ENCODE peak calls at places on chromosomes 2 and 18, in eight cellular contexts. F is gastrocnemius medialis, G is right lobe of liver, S is tibial artery, K is adrenal gland, M is right atrium auricular region, E is sigmoid colon, V is small intestine. Q is an unnamed sample. For H3K4me1, the result is how much of the 10 kb centered on the place peaks cover.

GRCh38 chr2:101722878-101723277 is 25.4 kb downstream of the MAP4K4 start:
- DNase-seq in F (no peak), G (no peak), S (no peak), K (no peak), M (no peak), E (no peak), V (no peak), Q (no peak)

GRCh38 chr2:49306925-49307324 is 152.6 kb upstream of the FSHR start:
- DNase-seq in F (no peak), G (no peak), S (no peak), K (no peak), M (no peak), E (no peak), V (peak), Q (no peak)

GRCh38 chr2:60719331-60719730 is 36.7 kb upstream of the PAPOLG start:
- DNase-seq in F (no peak), G (no peak), S (no peak), K (no peak), M (no peak), E (no peak), V (no peak), Q (no peak)

GRCh38 chr2:232925769-232926163 is 55.7 kb downstream of the SNORC start:
- DNase-seq in F (no peak), G (no peak), S (no peak), K (no peak), M (no peak), E (no peak), V (peak), Q (no peak)

GRCh38 chr18:55206941-55207340 is 247.7 kb upstream of the CCDC68 start:
- DNase-seq in F (no peak), G (no peak), S (no peak), K (no peak), M (no peak), E (no peak), V (no peak), Q (no peak)

GRCh38 chr2:33796511-33796910 is 197.4 kb upstream of the FAM98A start:
- DNase-seq in F (no peak), G (no peak), S (no peak), K (no peak), M (no peak), E (no peak), V (no peak), Q (no peak)

GRCh38 chr18:34959989-34960388 is 81.2 kb upstream of the MAPRE2 start:
- DNase-seq in F (no peak), G (no peak), S (no peak), K (no peak), M (no peak), E (no peak), V (no peak), Q (no peak)

GRCh38 chr2:20611077-20611843 is 39.6 kb downstream of the HS1BP3 start:
- DNase-seq in F (no peak), G (peak), S (peak), K (no peak), M (peak), E (peak), V (peak), Q (peak)

GRCh38 chr2:165796819-165797530 is 2.9 kb upstream of the GALNT3 start:
- DNase-seq in F (no peak), G (no peak), S (no peak), K (no peak), M (no peak), E (no peak), V (no peak), Q (no peak)

GRCh38 chr2:130851624-130852382 is 15.1 kb downstream of the ARHGEF4 start:
- DNase-seq in F (no peak), G (peak), S (no peak), K (no peak), M (no peak), E (peak), V (no peak), Q (no peak)

GRCh38 chr2:190408538-190409271 is 550 bp downstream of the MFSD6 start:
- DNase-seq in F (no peak), G (peak), S (peak), K (peak), M (no peak), E (peak), V (peak), Q (peak)

GRCh38 chr18:48924621-48925601 is 25.9 kb downstream of the SMAD7 start:
- DNase-seq in F (no peak), G (peak), S (no peak), K (peak), M (no peak), E (no peak), V (no peak), Q (no peak)

GRCh38 chr2:94876523-94876863 is 5.3 kb downstream of the TEKT4 start:
- DNase-seq in F (no peak), G (no peak), S (no peak), K (no peak), M (no peak), E (no peak), V (no peak), Q (no peak)

GRCh38 chr2:240932724-240933047 is 26.6 kb downstream of the CROCC2 start:
- DNase-seq in F (no peak), G (peak), S (no peak), K (no peak), M (no peak), E (no peak), V (no peak), Q (peak)

GRCh38 chr2:14451312-14451711 is 181.2 kb upstream of the LRATD1 start:
- DNase-seq in F (no peak), G (no peak), S (no peak), K (no peak), M (no peak), E (no peak), V (peak), Q (no peak)

GRCh38 chr2:72963423-72964145 is 46.3 kb downstream of the EMX1 start:
- DNase-seq in F (no peak), G (no peak), S (no peak), K (no peak), M (no peak), E (no peak), V (no peak), Q (no peak)

GRCh38 chr2:24892928-24893327 is 27.1 kb downstream of the ADCY3 start:
- DNase-seq in F (no peak), G (no peak), S (no peak), K (no peak), M (no peak), E (no peak), V (no peak), Q (no peak)

GRCh38 chr2:197708331-197708730 is 3.2 kb downstream of the MARS2 start:
- DNase-seq in F (no peak), G (no peak), S (no peak), K (no peak), M (no peak), E (no peak), V (peak), Q (no peak)

GRCh38 chr2:103437161-103437560 is 675.3 kb downstream of the TMEM182 start:
- DNase-seq in F (no peak), G (no peak), S (no peak), K (no peak), M (no peak), E (no peak), V (no peak), Q (no peak)

GRCh38 chr18:75548353-75548752 is 120.8 kb upstream of the SMIM21 start:
- DNase-seq in F (no peak), G (no peak), S (no peak), K (no peak), M (no peak), E (no peak), V (no peak), Q (no peak)

GRCh38 chr2:240586919-240587800 is 626 bp downstream of the CAPN10 start:
- DNase-seq in F (no peak), G (peak), S (peak), K (peak), M (no peak), E (peak), V (peak), Q (peak)

GRCh38 chr2:155733091-155733870 is 599.2 kb downstream of the NR4A2 start:
- DNase-seq in F (no peak), G (no peak), S (no peak), K (no peak), M (no peak), E (no peak), V (no peak), Q (no peak)

GRCh38 chr2:112483047-112483473 is 1.1 kb downstream of the TTL start:
- DNase-seq in F (no peak), G (no peak), S (no peak), K (peak), M (no peak), E (no peak), V (peak), Q (no peak)

GRCh38 chr2:29802976-29803375 is 118.4 kb downstream of the ALK start:
- DNase-seq in F (no peak), G (no peak), S (no peak), K (no peak), M (no peak), E (no peak), V (no peak), Q (no peak)

GRCh38 chr2:230262246-230262645 is 36.7 kb downstream of the SP140 start:
- DNase-seq in F (no peak), G (no peak), S (no peak), K (no peak), M (no peak), E (no peak), V (peak), Q (no peak)

GRCh38 chr2:70141754-70142589 is 48.8 kb downstream of the C2orf42 start:
- DNase-seq in F (peak), G (peak), S (no peak), K (peak), M (no peak), E (no peak), V (no peak), Q (no peak)

GRCh38 chr2:16639431-16639830 is 26.2 kb downstream of the CYRIA start:
- DNase-seq in F (no peak), G (no peak), S (no peak), K (no peak), M (no peak), E (no peak), V (no peak), Q (no peak)

GRCh38 chr2:148674063-148675020 is 29.8 kb downstream of the EPC2 start:
- DNase-seq in F (no peak), G (no peak), S (no peak), K (no peak), M (no peak), E (no peak), V (peak), Q (no peak)

GRCh38 chr2:152693033-152693432 is 24.2 kb downstream of the PRPF40A start:
- DNase-seq in F (no peak), G (no peak), S (no peak), K (no peak), M (no peak), E (no peak), V (no peak), Q (no peak)

GRCh38 chr2:206958236-206958635 is 18.9 kb downstream of the CPO start:
- DNase-seq in F (no peak), G (no peak), S (no peak), K (no peak), M (no peak), E (no peak), V (no peak), Q (no peak)

GRCh38 chr2:131120815-131121317 is 15.7 kb downstream of the PLEKHB2 start:
- DNase-seq in F (no peak), G (no peak), S (no peak), K (no peak), M (no peak), E (no peak), V (no peak), Q (no peak)

GRCh38 chr2:172050506-172051125 is 34.7 kb upstream of the DLX1 start:
- DNase-seq in F (no peak), G (no peak), S (no peak), K (no peak), M (no peak), E (no peak), V (no peak), Q (no peak)

GRCh38 chr2:95009009-95009760 is 16.3 kb upstream of the MAL start:
- DNase-seq in F (no peak), G (no peak), S (no peak), K (no peak), M (no peak), E (no peak), V (no peak), Q (no peak)

GRCh38 chr2:5782103-5782502 is 89.9 kb downstream of the SOX11 start:
- DNase-seq in F (no peak), G (no peak), S (no peak), K (no peak), M (no peak), E (no peak), V (no peak), Q (no peak)

GRCh38 chr18:7696846-7697245 is 129.7 kb downstream of the PTPRM start:
- DNase-seq in F (no peak), G (no peak), S (no peak), K (no peak), M (no peak), E (no peak), V (no peak), Q (no peak)

GRCh38 chr2:86047575-86048382 is 57.9 kb downstream of the POLR1A start:
- DNase-seq in F (no peak), G (no peak), S (no peak), K (no peak), M (peak), E (peak), V (no peak), Q (no peak)

GRCh38 chr2:18910843-18911242 is 321.5 kb upstream of the NT5C1B start:
- DNase-seq in F (no peak), G (no peak), S (peak), K (no peak), M (no peak), E (no peak), V (no peak), Q (no peak)

GRCh38 chr2:228348653-228349052 is 167.2 kb upstream of the SPHKAP start:
- DNase-seq in F (no peak), G (no peak), S (no peak), K (no peak), M (no peak), E (no peak), V (no peak), Q (no peak)

GRCh38 chr2:228048838-228049490 is 132.5 kb downstream of the SPHKAP start:
- DNase-seq in F (no peak), G (no peak), S (no peak), K (peak), M (no peak), E (no peak), V (peak), Q (peak)

GRCh38 chr2:70397186-70397585 is 95.3 kb upstream of the FAM136A start:
- DNase-seq in F (no peak), G (no peak), S (no peak), K (no peak), M (no peak), E (no peak), V (no peak), Q (no peak)

DNA sequence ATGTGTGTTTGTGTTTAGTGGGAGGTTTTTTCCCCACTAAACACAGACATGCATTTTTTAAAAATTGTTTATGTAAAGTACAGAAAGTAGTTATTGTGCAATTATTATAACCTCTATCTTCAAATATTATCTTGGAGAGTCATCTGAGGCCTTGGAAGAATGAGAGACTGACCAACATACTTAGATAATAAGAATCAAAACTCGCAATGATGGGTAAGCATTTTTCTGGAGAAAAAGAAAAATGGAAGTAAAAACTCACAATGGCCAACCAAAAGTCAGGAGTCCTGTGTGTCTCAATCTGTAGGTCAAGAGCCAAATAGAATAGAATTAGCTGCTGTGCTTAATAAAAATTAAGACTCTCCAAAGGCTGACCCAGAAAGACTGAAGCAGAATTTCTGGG is 43.0 kb downstream of the MEMO1 start:
- DNase-seq in F (no peak), G (no peak), S (no peak), K (no peak), M (no peak), E (no peak), V (no peak), Q (no peak)
- H3K4me1 ChIP-seq in F (under half), G (under half), S (under half), K (under half), M (under half), E (under half), V (under half), Q (under half)

GRCh38 chr2:54480025-54480424 is 23.9 kb downstream of the SPTBN1 start:
- DNase-seq in F (no peak), G (no peak), S (no peak), K (no peak), M (no peak), E (no peak), V (peak), Q (no peak)
- H3K4me1 ChIP-seq in F (half or more), G (under half), S (half or more), K (half or more), M (under half), E (half or more), V (under half), Q (half or more)

GRCh38 chr2:144937899-144938298 is 418.0 kb upstream of the ZEB2 start:
- DNase-seq in F (no peak), G (no peak), S (peak), K (no peak), M (no peak), E (no peak), V (no peak), Q (no peak)

GRCh38 chr2:144937066-144937465 is 417.1 kb upstream of the ZEB2 start:
- DNase-seq in F (no peak), G (no peak), S (no peak), K (no peak), M (no peak), E (no peak), V (no peak), Q (no peak)

GRCh38 chr2:144941743-144942488 is 422.0 kb upstream of the ZEB2 start:
- DNase-seq in F (no peak), G (no peak), S (no peak), K (no peak), M (no peak), E (no peak), V (no peak), Q (no peak)

GRCh38 chr2:144938308-144938709 is 418.4 kb upstream of the ZEB2 start:
- DNase-seq in F (no peak), G (no peak), S (no peak), K (no peak), M (no peak), E (no peak), V (peak), Q (no peak)

GRCh38 chr2:144939590-144939989 is 419.7 kb upstream of the ZEB2 start:
- DNase-seq in F (no peak), G (no peak), S (no peak), K (no peak), M (no peak), E (no peak), V (no peak), Q (no peak)
- H3K4me1 ChIP-seq in F (under half), G (under half), S (half or more), K (under half), M (under half), E (under half), V (under half), Q (under half)

DNA sequence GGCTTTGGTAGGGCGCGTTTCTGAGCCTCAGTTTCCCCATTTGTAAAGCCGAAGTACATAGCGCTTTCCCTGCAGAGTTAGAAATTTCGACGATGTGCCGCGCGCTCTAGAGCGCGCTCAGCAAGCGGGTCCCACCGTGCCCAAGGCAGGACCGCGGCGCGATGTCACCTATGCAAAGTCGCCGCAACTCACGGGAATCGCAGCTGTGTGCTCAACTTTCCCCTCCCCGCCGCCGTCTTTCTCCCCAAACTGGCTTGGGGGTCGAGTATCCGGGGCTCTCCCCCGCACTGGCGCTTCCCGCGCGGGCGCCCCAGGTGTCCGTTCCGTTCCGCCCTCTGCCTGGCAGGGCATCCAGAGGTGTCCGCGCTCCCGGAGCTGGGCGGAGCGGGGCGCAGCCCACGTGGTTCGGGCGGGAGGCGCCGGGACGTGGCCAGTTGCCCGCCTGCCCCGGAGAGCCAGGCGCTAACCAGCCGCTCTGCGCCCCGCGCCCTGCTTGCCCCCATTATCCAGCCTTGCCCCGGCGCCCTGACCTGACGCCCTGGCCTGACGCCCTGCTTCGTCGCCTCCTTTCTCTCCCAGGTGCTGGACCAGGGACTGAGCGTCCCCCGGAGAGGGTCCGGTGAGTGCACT is at the start of gene MLPH:
- DNase-seq in F (no peak), G (peak), S (no peak), K (no peak), M (no peak), E (no peak), V (peak), Q (peak)
- H3K4me1 ChIP-seq in F (under half), G (under half), S (under half), K (under half), M (under half), E (under half), V (under half), Q (under half)

DNA sequence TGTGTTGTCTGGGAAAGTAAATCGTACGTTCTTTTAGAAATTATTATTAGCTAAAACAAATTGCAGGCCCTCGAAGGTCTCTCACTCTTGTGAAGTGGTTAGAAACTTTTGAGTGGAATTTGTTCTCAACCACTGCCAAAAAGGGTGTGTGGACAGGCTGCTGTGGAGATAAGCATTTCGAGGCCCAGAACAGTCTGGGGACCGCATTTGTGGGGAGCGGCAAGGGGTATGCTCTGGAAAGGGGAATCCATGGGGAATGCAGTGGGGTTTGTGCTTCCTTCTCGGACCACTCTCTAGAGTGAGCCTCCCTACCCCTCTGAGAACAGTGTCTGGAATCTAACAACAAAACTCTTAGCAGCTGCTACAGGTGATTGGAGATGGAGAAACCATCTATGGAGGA is 1.7 kb downstream of the NRP2 start:
- DNase-seq in F (no peak), G (no peak), S (no peak), K (no peak), M (no peak), E (peak), V (no peak), Q (no peak)
- H3K4me1 ChIP-seq in F (under half), G (under half), S (half or more), K (under half), M (under half), E (under half), V (under half), Q (under half)

GRCh38 chr2:106167067-106167466 is 27.0 kb downstream of the UXS1 start:
- DNase-seq in F (no peak), G (no peak), S (no peak), K (no peak), M (no peak), E (no peak), V (no peak), Q (no peak)
- H3K4me1 ChIP-seq in F (under half), G (under half), S (under half), K (under half), M (under half), E (under half), V (under half), Q (under half)

GRCh38 chr18:41144444-41144843 is 810.6 kb upstream of the PIK3C3 start:
- DNase-seq in F (no peak), G (no peak), S (no peak), K (no peak), M (no peak), E (no peak), V (no peak), Q (no peak)

GRCh38 chr18:41145526-41145925 is 809.5 kb upstream of the PIK3C3 start:
- DNase-seq in F (no peak), G (no peak), S (no peak), K (no peak), M (no peak), E (no peak), V (no peak), Q (no peak)

GRCh38 chr18:41140506-41140905 is 814.5 kb upstream of the PIK3C3 start:
- DNase-seq in F (no peak), G (no peak), S (no peak), K (no peak), M (no peak), E (no peak), V (no peak), Q (no peak)

GRCh38 chr18:41150316-41150715 is 804.7 kb upstream of the PIK3C3 start:
- DNase-seq in F (no peak), G (no peak), S (no peak), K (no peak), M (no peak), E (no peak), V (no peak), Q (no peak)

DNA sequence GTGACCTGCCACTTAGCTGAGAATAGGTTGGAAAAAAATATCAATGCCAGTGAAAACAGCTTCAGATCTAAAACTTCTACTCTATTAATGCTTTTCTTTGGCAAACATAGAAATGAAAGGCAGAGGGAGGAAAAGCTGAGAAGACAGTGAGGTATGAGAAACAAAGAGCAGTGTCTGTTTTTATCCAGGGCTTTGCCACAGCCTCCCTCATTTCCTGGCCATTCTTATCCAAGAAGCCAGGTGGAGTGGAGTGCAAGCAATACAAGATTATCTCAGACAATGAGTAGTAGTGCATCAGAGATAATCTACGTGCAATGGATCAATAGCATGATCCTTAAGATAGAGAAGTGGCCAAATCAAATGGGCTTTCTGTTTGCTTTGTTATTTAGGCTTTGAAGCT is 808.7 kb upstream of the PIK3C3 start:
- DNase-seq in F (no peak), G (no peak), S (no peak), K (no peak), M (no peak), E (no peak), V (no peak), Q (no peak)
- H3K4me1 ChIP-seq in F (under half), G (under half), S (under half), K (under half), M (under half), E (under half), V (under half), Q (under half)